ENCODE peak calls at places on chromosomes 7 and 10, in eight cellular contexts. X is cardiac fibroblast; L is SK-N-SH; J is activated naive CD4-positive, alpha-beta T cell treated with Interleukin-2 at 50 U/mL for 16 hours; C is uterus; E is glomerular endothelial cell; M is right cardiac atrium; F is fibroblast of lung. W is an unnamed sample.

GRCh38 chr10:80529604-80530003 is 8.1 kb upstream of the SH2D4B start:
- DNase-seq in L (no peak), C (no peak), F (no peak), E (no peak), M (no peak), X (no peak), J (peak), W (no peak)

GRCh38 chr7:151247611-151248176 is 800 bp downstream of the SMARCD3 start:
- DNase-seq in J (no peak), X (no peak), L (no peak), E (no peak), F (peak), C (no peak), M (no peak), W (peak)

GRCh38 chr7:44637788-44638594 is 31.6 kb downstream of the OGDH start:
- DNase-seq in L (no peak), J (peak), C (no peak), F (peak), M (peak), E (no peak), X (peak), W (peak)

GRCh38 chr10:14665304-14665703 is 109.4 kb downstream of the FAM107B start:
- DNase-seq in C (no peak), M (no peak), L (no peak), J (no peak), E (no peak), X (peak), F (peak), W (no peak)

GRCh38 chr7:39228946-39229345 is 251.2 kb downstream of the POU6F2 start:
- DNase-seq in L (no peak), X (no peak), J (no peak), M (no peak), F (no peak), E (no peak), C (no peak), W (no peak)

GRCh38 chr7:19916011-19916410 is 142.6 kb upstream of the TMEM196 start:
- DNase-seq in C (no peak), F (no peak), J (no peak), X (peak), M (no peak), L (no peak), E (no peak), W (peak)

GRCh38 chr7:43758861-43759683 is 592 bp downstream of the BLVRA start:
- DNase-seq in M (peak), X (peak), F (peak), L (peak), J (peak), C (peak), E (no peak), W (peak)

GRCh38 chr10:69883256-69883655 is 81.5 kb downstream of the COL13A1 start:
- DNase-seq in L (no peak), E (no peak), J (no peak), M (no peak), X (no peak), C (no peak), F (no peak), W (no peak)

GRCh38 chr10:25849971-25850370 is 84.1 kb upstream of the MYO3A start:
- DNase-seq in X (peak), C (no peak), L (no peak), J (no peak), F (no peak), E (no peak), M (no peak), W (no peak)

GRCh38 chr7:87193912-87194311 is 25.6 kb downstream of the TMEM243 start:
- DNase-seq in F (no peak), L (no peak), C (no peak), E (no peak), J (no peak), X (no peak), M (no peak), W (no peak)

GRCh38 chr7:12764355-12765000 is 77.0 kb downstream of the ARL4A start:
- DNase-seq in M (no peak), F (no peak), C (no peak), J (no peak), X (no peak), L (no peak), E (no peak), W (no peak)

GRCh38 chr10:110963162-110963561 is 43.8 kb downstream of the SHOC2 start:
- DNase-seq in C (no peak), J (no peak), E (no peak), F (no peak), M (no peak), X (no peak), L (no peak), W (no peak)

GRCh38 chr10:104680467-104681401 is 39.6 kb downstream of the SORCS3 start:
- DNase-seq in L (peak), E (no peak), M (no peak), J (no peak), F (no peak), X (no peak), C (peak), W (peak)

GRCh38 chr7:27689045-27689877 is 26.6 kb upstream of the HIBADH start:
- DNase-seq in M (no peak), J (no peak), X (peak), E (no peak), L (peak), F (no peak), C (no peak), W (peak)

GRCh38 chr10:10564081-10564480 is 453.6 kb upstream of the CELF2 start:
- DNase-seq in F (peak), C (no peak), M (no peak), L (no peak), E (no peak), J (no peak), X (peak), W (peak)

GRCh38 chr10:1434202-1434601 is 303.1 kb downstream of the ADARB2 start:
- DNase-seq in M (no peak), C (no peak), X (no peak), E (no peak), L (no peak), J (no peak), F (no peak), W (no peak)

GRCh38 chr10:133487085-133487484 is 33.3 kb downstream of the SCART1 start:
- DNase-seq in X (no peak), L (no peak), F (no peak), E (no peak), C (no peak), M (no peak), J (no peak), W (no peak)

GRCh38 chr10:17768957-17769356 is 17.0 kb downstream of the TMEM236 start:
- DNase-seq in E (peak), C (no peak), M (no peak), L (no peak), X (peak), F (peak), J (no peak), W (no peak)

GRCh38 chr7:95002726-95003125 is 95.3 kb downstream of the PPP1R9A start:
- DNase-seq in X (no peak), C (no peak), F (no peak), E (no peak), M (no peak), J (no peak), L (no peak), W (no peak)

GRCh38 chr10:70265032-70265689 is 18.6 kb downstream of the NPFFR1 start:
- DNase-seq in L (peak), M (no peak), J (no peak), F (no peak), C (no peak), X (no peak), E (no peak), W (no peak)

GRCh38 chr10:72242675-72243074 is 26.6 kb upstream of the ASCC1 start:
- DNase-seq in M (peak), F (peak), C (peak), X (peak), J (no peak), E (no peak), L (no peak), W (no peak)

GRCh38 chr7:108001759-108002725 is 919 bp downstream of the LAMB1 start:
- DNase-seq in L (peak), J (no peak), F (no peak), C (peak), X (peak), M (peak), E (no peak), W (peak)

GRCh38 chr10:114615600-114616007 is 42.5 kb downstream of the ABLIM1 start:
- DNase-seq in X (no peak), M (no peak), E (no peak), J (no peak), C (no peak), L (no peak), F (no peak), W (no peak)

GRCh38 chr7:30464231-30464660 is 14.3 kb downstream of the NOD1 start:
- DNase-seq in M (no peak), E (no peak), C (no peak), L (no peak), J (no peak), F (no peak), X (peak), W (no peak)

GRCh38 chr10:1149793-1150637 is 93.8 kb downstream of the WDR37 start:
- DNase-seq in X (no peak), E (no peak), J (peak), M (peak), F (no peak), L (peak), C (no peak), W (no peak)

GRCh38 chr10:78301481-78301880 is 267.8 kb downstream of the RPS24 start:
- DNase-seq in J (no peak), X (no peak), C (peak), L (no peak), M (no peak), F (no peak), E (no peak), W (no peak)

GRCh38 chr10:26311383-26311940 is 94.9 kb downstream of the GAD2 start:
- DNase-seq in L (no peak), E (no peak), F (no peak), X (no peak), J (no peak), C (no peak), M (no peak), W (no peak)

GRCh38 chr7:100503350-100503735 is 19.6 kb downstream of the NYAP1 start:
- DNase-seq in C (no peak), M (no peak), F (peak), L (no peak), E (no peak), J (no peak), X (peak), W (no peak)

GRCh38 chr7:100090527-100091410 is 2.0 kb downstream of the COPS6 start:
- DNase-seq in J (no peak), X (no peak), M (no peak), F (no peak), C (no peak), L (peak), E (no peak), W (no peak)

GRCh38 chr7:98922392-98923107 is 44.2 kb downstream of the TRRAP start:
- DNase-seq in J (no peak), E (no peak), F (peak), C (peak), M (peak), X (peak), L (no peak), W (peak)

GRCh38 chr7:30679664-30680063 is 2.6 kb downstream of the CRHR2 start:
- DNase-seq in L (no peak), X (no peak), E (no peak), M (no peak), J (no peak), F (no peak), C (no peak), W (no peak)

GRCh38 chr10:110496553-110497437 is 912 bp upstream of the DUSP5 start:
- DNase-seq in L (peak), J (no peak), E (no peak), C (no peak), X (no peak), F (peak), M (no peak), W (no peak)

GRCh38 chr10:44780461-44780860 is 130.7 kb upstream of the TMEM72 start:
- DNase-seq in M (no peak), X (no peak), C (no peak), F (no peak), J (no peak), E (no peak), L (no peak), W (no peak)

GRCh38 chr7:26709210-26709990 is 155.0 kb downstream of the SKAP2 start:
- DNase-seq in E (no peak), L (no peak), M (no peak), C (no peak), F (no peak), X (no peak), J (no peak), W (no peak)

GRCh38 chr10:95792874-95793285 is 36.9 kb downstream of the ENTPD1 start:
- DNase-seq in X (peak), E (peak), F (peak), L (no peak), C (no peak), M (no peak), J (no peak), W (peak)

GRCh38 chr7:45198986-45199385 is 41.4 kb downstream of the RAMP3 start:
- DNase-seq in F (no peak), J (no peak), C (no peak), M (no peak), E (no peak), X (no peak), L (no peak), W (no peak)

GRCh38 chr7:37552021-37552420 is 103.4 kb upstream of the ELMO1 start:
- DNase-seq in L (no peak), J (no peak), X (no peak), F (no peak), M (no peak), E (no peak), C (no peak), W (no peak)

GRCh38 chr7:14900051-14900450 is 2.5 kb downstream of the DGKB start:
- DNase-seq in L (no peak), E (no peak), C (no peak), M (no peak), X (peak), J (no peak), F (no peak), W (no peak)

W was measured in GM03348.